ENCODE peak calls at places on chromosome 6, in eight cellular contexts. I, P, N, Z, B, D, K and M are unnamed samples.

GRCh38 chr6:27294409-27294808 is 17.7 kb downstream of the POM121L2 start:
- DNase-seq in N (no peak), I (no peak), Z (no peak), B (no peak), D (no peak), P (no peak), K (peak; percentile 39), M (no peak)

GRCh38 chr6:52530351-52530750 is 46.5 kb downstream of the TRAM2 start:
- DNase-seq in P (no peak), K (no peak), N (no peak), B (no peak), Z (no peak), D (no peak), I (no peak), M (no peak)

GRCh38 chr6:34305982-34306702 is 57.3 kb upstream of the SMIM29 start:
- DNase-seq in B (no peak), Z (no peak), P (no peak), D (no peak), N (no peak), K (no peak), I (no peak), M (no peak)

GRCh38 chr6:3859878-3860552 is 10.8 kb downstream of the FAM50B start:
- DNase-seq in B (no peak), I (no peak), K (no peak), N (no peak), D (no peak), Z (no peak), P (no peak), M (no peak)

GRCh38 chr6:74447013-74447412 is 751.0 kb downstream of the CD109 start:
- DNase-seq in I (no peak), B (no peak), N (no peak), D (no peak), Z (no peak), P (no peak), K (peak; percentile 20), M (no peak)

GRCh38 chr6:115468272-115469005 is 592.3 kb downstream of the FRK start:
- DNase-seq in I (no peak), K (no peak), P (no peak), N (no peak), B (no peak), D (no peak), Z (no peak), M (peak; percentile 49)

GRCh38 chr6:53306819-53307347 is 41.9 kb downstream of the ELOVL5 start:
- DNase-seq in I (no peak), K (peak; percentile 14), N (no peak), P (no peak), B (no peak), Z (no peak), D (peak; percentile 61), M (no peak)

GRCh38 chr6:165049362-165049761 is 260.0 kb downstream of the C6orf118 start:
- DNase-seq in P (no peak), K (peak; percentile 20), D (no peak), Z (peak; percentile 67), N (no peak), B (no peak), I (no peak), M (peak; percentile 93)

GRCh38 chr6:116008470-116009229 is 52.0 kb downstream of the FRK start:
- DNase-seq in I (no peak), D (peak; percentile 68), P (no peak), K (peak; percentile 12), N (no peak), B (peak; percentile 29), Z (no peak), M (no peak)

GRCh38 chr6:5997420-5998093 is 9.2 kb downstream of the NRN1 start:
- DNase-seq in Z (peak; percentile 47), P (no peak), K (no peak), D (no peak), B (no peak), N (peak; percentile 63), I (no peak), M (peak; percentile 86)